ENCODE peak calls at places on chromosomes 6 and 20, in four cellular contexts. K is fibroblast of pulmonary artery, L is heart left ventricle, Z is astrocyte. M is an unnamed sample.

GRCh38 chr6:97462031-97462430 is 179.0 kb upstream of the MMS22L start:
- DNase-seq in K (peak; percentile 3), L (no peak), Z (peak; percentile 13), M (peak; percentile 14)

GRCh38 chr20:17601957-17602356 is 32.1 kb downstream of the DSTN start:
- DNase-seq in K (no peak), L (no peak), Z (no peak), M (no peak)

GRCh38 chr6:16700202-16700997 is 60.9 kb downstream of the ATXN1 start:
- DNase-seq in K (no peak), L (no peak), Z (no peak), M (no peak)

GRCh38 chr6:138093632-138094031 is 13.6 kb downstream of the PERP start:
- DNase-seq in K (no peak), L (no peak), Z (no peak), M (no peak)

GRCh38 chr6:16841241-16841640 is 80.0 kb upstream of the ATXN1 start:
- DNase-seq in K (no peak), L (no peak), Z (peak; percentile 29), M (no peak)

GRCh38 chr6:135624402-135625297 is 127.1 kb upstream of the AHI1 start:
- DNase-seq in K (peak; percentile 4), L (no peak), Z (peak; percentile 9), M (peak; percentile 72)

GRCh38 chr6:107832146-107833056 is 8.3 kb upstream of the SCML4 start:
- DNase-seq in K (no peak), L (no peak), Z (no peak), M (no peak)

GRCh38 chr6:137261393-137262154 is 42.4 kb upstream of the IFNGR1 start:
- DNase-seq in K (peak; percentile 79), L (no peak), Z (peak; percentile 29), M (peak; percentile 62)

GRCh38 chr20:916825-917224 is 691 bp upstream of the ANGPT4 start:
- DNase-seq in K (no peak), L (no peak), Z (no peak), M (no peak)

GRCh38 chr6:88870728-88871330 is 92.6 kb downstream of the RNGTT start:
- DNase-seq in K (peak; percentile 82), L (peak; percentile 26), Z (peak; percentile 36), M (peak; percentile 78)

GRCh38 chr6:29764422-29765196 is 41.4 kb downstream of the HLA-F start:
- DNase-seq in K (no peak), L (no peak), Z (no peak), M (peak; percentile 65)

GRCh38 chr20:23228912-23229311 is 121.7 kb upstream of the NXT1 start:
- DNase-seq in K (peak; percentile 86), L (no peak), Z (peak; percentile 89), M (peak; percentile 83)

GRCh38 chr6:111573892-111574800 is 31.5 kb downstream of the TRAF3IP2 start:
- DNase-seq in K (peak; percentile 93), L (peak; percentile 48), Z (peak; percentile 97), M (peak; percentile 93)

GRCh38 chr6:77038801-77039200 is 424.5 kb downstream of the HTR1B start:
- DNase-seq in K (peak; percentile 38), L (no peak), Z (peak; percentile 57), M (peak; percentile 50)

GRCh38 chr6:23454090-23454998 is 671.7 kb upstream of the NRSN1 start:
- DNase-seq in K (peak; percentile 13), L (no peak), Z (peak; percentile 69), M (no peak)

GRCh38 chr6:22296067-22296466 is 769 bp downstream of the PRL start:
- DNase-seq in K (no peak), L (no peak), Z (no peak), M (no peak)

GRCh38 chr6:130848945-130849344 is 21.7 kb downstream of the SMLR1 start:
- DNase-seq in K (no peak), L (no peak), Z (no peak), M (no peak)

GRCh38 chr6:165676435-165677068 is 13.5 kb upstream of the PDE10A start:
- DNase-seq in K (peak; percentile 93), L (no peak), Z (peak; percentile 63), M (peak; percentile 97)

GRCh38 chr6:112010328-112010727 is 43.6 kb upstream of the CCN6 start:
- DNase-seq in K (no peak), L (no peak), Z (no peak), M (peak; percentile 32)

GRCh38 chr6:35392111-35392702 is 49.8 kb downstream of the PPARD start:
- DNase-seq in K (no peak), L (no peak), Z (no peak), M (no peak)

GRCh38 chr6:221531-222349 is 70.5 kb upstream of the DUSP22 start:
- DNase-seq in K (no peak), L (no peak), Z (peak; percentile 62), M (peak; percentile 15)

GRCh38 chr6:90413867-90414266 is 117.2 kb upstream of the BACH2 start:
- DNase-seq in K (no peak), L (peak; percentile 34), Z (peak; percentile 41), M (no peak)

GRCh38 chr6:22079788-22080187 is 217.0 kb downstream of the PRL start:
- DNase-seq in K (peak; percentile 50), L (no peak), Z (peak; percentile 66), M (peak; percentile 87)

GRCh38 chr6:63635165-63635562 is 438 bp upstream of the PHF3 start:
- DNase-seq in K (no peak), L (no peak), Z (peak; percentile 1), M (no peak)

GRCh38 chr20:16158090-16158975 is 414.9 kb downstream of the KIF16B start:
- DNase-seq in K (no peak), L (no peak), Z (no peak), M (no peak)

GRCh38 chr20:43694763-43695162 is 27.8 kb downstream of the MYBL2 start:
- DNase-seq in K (no peak), L (no peak), Z (no peak), M (no peak)

GRCh38 chr6:132498638-132499037 is 14.3 kb downstream of the STX7 start:
- DNase-seq in K (no peak), L (no peak), Z (no peak), M (no peak)

DNA sequence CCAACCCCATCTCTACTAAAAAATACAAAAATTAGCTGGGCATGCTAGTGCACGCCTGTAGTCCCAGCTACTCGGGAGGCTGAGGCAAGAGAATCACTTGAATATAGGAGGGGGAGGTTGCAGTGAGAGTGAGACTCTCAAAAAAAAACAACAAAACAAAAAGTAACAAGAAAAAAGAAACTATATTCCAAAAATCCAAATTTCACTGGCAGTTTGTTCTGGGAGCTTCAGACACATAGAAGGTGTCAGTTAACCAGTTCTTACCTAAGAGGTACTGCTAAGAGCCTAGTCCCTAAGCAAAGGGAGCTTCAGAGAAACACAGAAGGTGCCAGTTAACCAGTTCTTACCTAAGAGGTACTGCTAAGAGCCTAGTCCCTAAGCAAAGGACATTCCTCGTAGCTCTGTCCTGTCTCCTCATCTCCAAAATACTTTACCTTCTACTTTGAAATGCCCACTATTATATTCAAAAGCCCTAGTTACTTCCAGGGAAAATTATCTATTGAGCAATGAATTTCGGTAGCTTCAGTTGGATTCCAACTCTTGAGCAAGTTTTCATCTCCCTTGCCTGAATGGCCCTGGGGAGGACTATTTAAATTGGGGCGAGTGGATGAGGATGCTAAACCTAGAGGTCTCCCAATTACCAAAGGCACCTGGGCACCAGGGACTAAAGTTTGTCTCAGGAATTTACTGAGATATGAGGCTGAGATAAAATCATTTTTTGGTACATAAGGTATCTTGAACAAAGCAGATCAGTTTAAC is 41.0 kb downstream of the HFE start:
- DNase-seq in K (no peak), L (no peak), Z (no peak), M (no peak)
- H3K4me3 ChIP-seq in K (no peak overlapping the region), L (no peak overlapping the region), Z (no peak overlapping the region), M (no peak overlapping the region)

DNA sequence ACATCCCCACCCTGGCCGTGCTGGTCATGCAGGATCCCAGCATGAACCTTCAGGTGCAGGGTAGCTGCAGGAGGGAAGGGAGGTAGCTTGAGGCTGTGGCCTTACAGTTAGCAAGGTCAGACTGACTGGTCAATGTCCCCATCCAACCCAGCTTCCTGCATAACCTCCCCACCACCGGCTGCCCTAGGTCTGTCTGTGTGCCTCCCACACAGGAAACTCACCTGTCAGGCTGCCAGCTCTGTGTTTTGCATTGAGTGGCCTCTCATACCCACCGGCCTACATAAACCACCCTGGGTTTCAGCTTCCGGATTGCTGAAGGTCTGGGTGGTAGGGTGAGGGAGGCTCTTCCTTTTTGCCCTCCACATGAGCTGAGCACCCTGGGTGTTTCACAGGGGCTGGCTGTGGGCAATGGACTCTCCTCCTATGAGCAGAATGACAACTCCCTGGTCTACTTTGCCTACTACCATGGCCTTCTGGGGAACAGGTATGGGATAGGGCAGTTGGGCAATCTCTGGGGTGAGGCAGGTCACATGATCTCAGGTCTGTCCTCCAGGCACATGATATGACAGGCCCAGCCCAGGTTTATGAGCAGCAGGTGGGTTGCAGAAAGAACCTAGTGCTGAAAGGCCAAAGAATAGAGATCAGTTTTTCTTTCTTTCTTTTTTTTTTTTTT is 1.8 kb downstream of the CTSA start:
- DNase-seq in K (no peak), L (no peak), Z (no peak), M (no peak)
- H3K4me3 ChIP-seq in K (peak overlapping the region; percentile 14), L (no peak overlapping the region), Z (no peak overlapping the region), M (peak overlapping the region; percentile 1)

DNA sequence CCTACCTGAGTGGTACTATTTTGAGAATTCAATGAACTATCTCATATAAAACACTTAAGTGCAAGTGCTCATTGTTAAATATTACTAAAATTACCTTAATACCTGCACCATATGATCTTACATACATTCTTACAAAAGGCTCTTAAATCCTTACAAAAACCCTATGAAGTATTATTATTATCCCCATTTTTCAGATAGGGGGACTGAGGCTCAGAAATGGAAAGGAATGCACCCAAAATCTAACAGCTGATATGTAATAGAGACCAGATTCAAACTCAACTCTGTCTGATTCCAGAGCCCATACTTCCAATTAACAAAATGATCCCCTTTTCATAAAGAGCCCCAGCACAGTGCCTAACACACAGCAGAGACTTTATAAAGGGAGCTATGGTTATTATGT is 17.5 kb downstream of the BCL2L1 start:
- DNase-seq in K (no peak), L (no peak), Z (no peak), M (no peak)
- H3K4me3 ChIP-seq in K (no peak overlapping the region), L (no peak overlapping the region), Z (peak overlapping the region; percentile 36), M (no peak overlapping the region)

GRCh38 chr6:166950443-166950821 is 5.9 kb downstream of the RNASET2 start:
- DNase-seq in K (no peak), L (no peak), Z (no peak), M (no peak)
- H3K4me3 ChIP-seq in K (no peak overlapping the region), L (peak overlapping the region; percentile 49), Z (no peak overlapping the region), M (no peak overlapping the region)

DNA sequence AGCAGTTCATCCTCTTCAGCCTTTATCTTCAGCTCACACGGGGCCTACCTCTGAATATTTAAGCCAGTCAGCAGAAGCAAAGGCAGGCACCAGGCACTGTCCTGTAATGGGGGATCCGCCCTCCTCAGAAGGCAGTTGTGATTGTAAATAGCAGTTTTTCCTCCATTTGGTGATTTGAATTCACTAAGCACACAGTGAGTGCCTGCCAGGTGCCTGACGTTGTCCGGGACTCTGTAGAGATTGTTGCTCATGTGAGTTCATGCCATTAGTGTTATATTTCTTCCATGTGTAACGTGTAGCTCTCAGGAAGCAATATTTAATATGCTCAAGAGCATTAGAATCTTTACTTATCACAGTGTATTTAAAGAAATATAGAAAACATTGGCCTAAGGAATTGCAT is 17.9 kb downstream of the BPHL start:
- DNase-seq in K (no peak), L (no peak), Z (no peak), M (no peak)
- H3K4me3 ChIP-seq in K (no peak overlapping the region), L (no peak overlapping the region), Z (no peak overlapping the region), M (no peak overlapping the region)

GRCh38 chr20:45968801-45969711 is 2.9 kb downstream of the ZNF335 start:
- DNase-seq in K (no peak), L (no peak), Z (peak; percentile 62), M (no peak)
- H3K4me3 ChIP-seq in K (no peak overlapping the region), L (no peak overlapping the region), Z (peak overlapping the region; percentile 38), M (no peak overlapping the region)